ENCODE peak calls at places on chromosome 17, in five cellular contexts. V, W, M, F and T are unnamed samples.

GRCh38 chr17:74671031-74671771 is 41.5 kb downstream of the CD300LF start:
- DNase-seq in V (peak), W (peak), M (peak), F (peak), T (peak)

GRCh38 chr17:17826942-17827785 is 9.6 kb downstream of the SREBF1 start:
- DNase-seq in V (no peak), W (no peak), M (no peak), F (no peak), T (no peak)

GRCh38 chr17:62653831-62654829 is 26.7 kb downstream of the MRC2 start:
- DNase-seq in V (no peak), W (no peak), M (peak), F (no peak), T (peak)

GRCh38 chr17:16197276-16197675 is 18.1 kb downstream of the NCOR1 start:
- DNase-seq in V (no peak), W (no peak), M (no peak), F (no peak), T (peak)

GRCh38 chr17:48625502-48626201 is 506 bp downstream of the HOXB9 start:
- DNase-seq in V (peak), W (peak), M (peak), F (no peak), T (no peak)

GRCh38 chr17:17823433-17824118 is 13.2 kb downstream of the SREBF1 start:
- DNase-seq in V (peak), W (peak), M (peak), F (peak), T (peak)

GRCh38 chr17:61407211-61407911 is 7.7 kb downstream of the TBX2 start:
- DNase-seq in V (no peak), W (no peak), M (no peak), F (no peak), T (peak)

GRCh38 chr17:32536736-32537646 is 50.2 kb downstream of the CDK5R1 start:
- DNase-seq in V (no peak), W (no peak), M (no peak), F (no peak), T (peak)

GRCh38 chr17:11628374-11628773 is 30.1 kb downstream of the DNAH9 start:
- DNase-seq in V (peak), W (no peak), M (peak), F (no peak), T (no peak)

GRCh38 chr17:78484300-78485159 is 92.7 kb downstream of the DNAH17 start:
- DNase-seq in V (peak), W (peak), M (peak), F (no peak), T (no peak)

GRCh38 chr17:61414141-61414935 is 14.7 kb downstream of the TBX2 start:
- DNase-seq in V (peak), W (peak), M (peak), F (no peak), T (no peak)

GRCh38 chr17:67164298-67164697 is 80.7 kb downstream of the HELZ start:
- DNase-seq in V (no peak), W (no peak), M (no peak), F (no peak), T (no peak)

GRCh38 chr17:70124723-70125122 is 44.6 kb upstream of the KCNJ2 start:
- DNase-seq in V (no peak), W (no peak), M (no peak), F (no peak), T (no peak)

GRCh38 chr17:80002242-80002641 is 33.4 kb downstream of the TBC1D16 start:
- DNase-seq in V (no peak), W (no peak), M (no peak), F (no peak), T (no peak)

GRCh38 chr17:31918701-31919128 is 17.2 kb upstream of the UTP6 start:
- DNase-seq in V (peak), W (no peak), M (no peak), F (peak), T (peak)

GRCh38 chr17:11298401-11298800 is 57.4 kb downstream of the SHISA6 start:
- DNase-seq in V (no peak), W (no peak), M (no peak), F (no peak), T (no peak)

GRCh38 chr17:50872710-50873424 is 6.7 kb upstream of the TOB1 start:
- DNase-seq in V (no peak), W (no peak), M (no peak), F (no peak), T (peak)

GRCh38 chr17:43595466-43595865 is 49.3 kb upstream of the ETV4 start:
- DNase-seq in V (no peak), W (no peak), M (no peak), F (no peak), T (no peak)

GRCh38 chr17:79003661-79004411 is 5.7 kb downstream of the CANT1 start:
- DNase-seq in V (no peak), W (no peak), M (no peak), F (no peak), T (no peak)

GRCh38 chr17:66135896-66136295 is 56.0 kb downstream of the CEP112 start:
- DNase-seq in V (no peak), W (no peak), M (no peak), F (no peak), T (peak)

GRCh38 chr17:39622380-39623006 is 4.3 kb upstream of the PPP1R1B start:
- DNase-seq in V (peak), W (no peak), M (no peak), F (no peak), T (no peak)

GRCh38 chr17:70552230-70552981 is 383.1 kb downstream of the KCNJ2 start:
- DNase-seq in V (peak), W (no peak), M (peak), F (peak), T (peak)

GRCh38 chr17:67671492-67671891 is 46.2 kb upstream of the NOL11 start:
- DNase-seq in V (no peak), W (no peak), M (no peak), F (no peak), T (peak)

GRCh38 chr17:9307313-9307998 is 268.2 kb downstream of the STX8 start:
- DNase-seq in V (no peak), W (no peak), M (no peak), F (no peak), T (peak)

GRCh38 chr17:49700956-49701355 is 6.8 kb downstream of the SLC35B1 start:
- DNase-seq in V (no peak), W (no peak), M (no peak), F (no peak), T (no peak)

GRCh38 chr17:55531053-55531728 is 19.9 kb upstream of the SMIM36 start:
- DNase-seq in V (no peak), W (no peak), M (no peak), F (no peak), T (no peak)

GRCh38 chr17:39092672-39093250 is 58.7 kb downstream of the PLXDC1 start:
- DNase-seq in V (no peak), W (no peak), M (no peak), F (no peak), T (no peak)

GRCh38 chr17:43536236-43537088 is 9.7 kb downstream of the ETV4 start:
- DNase-seq in V (no peak), W (no peak), M (peak), F (no peak), T (peak)

GRCh38 chr17:48002920-48003685 is 32.2 kb downstream of the CDK5RAP3 start:
- DNase-seq in V (no peak), W (peak), M (no peak), F (no peak), T (no peak)

GRCh38 chr17:372157-373152 is 19.8 kb upstream of the RPH3AL start:
- DNase-seq in V (no peak), W (no peak), M (no peak), F (no peak), T (peak)

GRCh38 chr17:82531431-82531881 is 11.9 kb downstream of the FOXK2 start:
- DNase-seq in V (no peak), W (no peak), M (no peak), F (no peak), T (peak)

GRCh38 chr17:60087882-60088669 is 9.4 kb upstream of the HEATR6 start:
- DNase-seq in V (peak), W (no peak), M (no peak), F (peak), T (no peak)

GRCh38 chr17:57640079-57640478 is 105.0 kb downstream of the CCDC182 start:
- DNase-seq in V (no peak), W (no peak), M (no peak), F (no peak), T (no peak)

GRCh38 chr17:55722016-55722706 is 503 bp downstream of the TMEM100 start:
- DNase-seq in V (no peak), W (no peak), M (no peak), F (no peak), T (peak)

GRCh38 chr17:79354173-79354820 is 256.6 kb downstream of the RBFOX3 start:
- DNase-seq in V (no peak), W (no peak), M (no peak), F (no peak), T (no peak)

GRCh38 chr17:7634384-7634783 is 4.4 kb downstream of the SHBG start:
- DNase-seq in V (peak), W (peak), M (peak), F (no peak), T (peak)

GRCh38 chr17:43832976-43833829 is at the start of gene MPP3:
- DNase-seq in V (peak), W (peak), M (peak), F (no peak), T (peak)

GRCh38 chr17:67582632-67583230 is 135.0 kb upstream of the NOL11 start:
- DNase-seq in V (no peak), W (no peak), M (no peak), F (no peak), T (peak)

GRCh38 chr17:384622-385194 is 32.1 kb upstream of the RPH3AL start:
- DNase-seq in V (no peak), W (no peak), M (no peak), F (no peak), T (no peak)

GRCh38 chr17:42459256-42459982 is 741 bp downstream of the ATP6V0A1 start:
- DNase-seq in V (peak), W (no peak), M (peak), F (peak), T (peak)
- TF ChIP-seq MAFK in V (peak), W (no peak), M (no peak), F (no peak), T (peak)

DNA sequence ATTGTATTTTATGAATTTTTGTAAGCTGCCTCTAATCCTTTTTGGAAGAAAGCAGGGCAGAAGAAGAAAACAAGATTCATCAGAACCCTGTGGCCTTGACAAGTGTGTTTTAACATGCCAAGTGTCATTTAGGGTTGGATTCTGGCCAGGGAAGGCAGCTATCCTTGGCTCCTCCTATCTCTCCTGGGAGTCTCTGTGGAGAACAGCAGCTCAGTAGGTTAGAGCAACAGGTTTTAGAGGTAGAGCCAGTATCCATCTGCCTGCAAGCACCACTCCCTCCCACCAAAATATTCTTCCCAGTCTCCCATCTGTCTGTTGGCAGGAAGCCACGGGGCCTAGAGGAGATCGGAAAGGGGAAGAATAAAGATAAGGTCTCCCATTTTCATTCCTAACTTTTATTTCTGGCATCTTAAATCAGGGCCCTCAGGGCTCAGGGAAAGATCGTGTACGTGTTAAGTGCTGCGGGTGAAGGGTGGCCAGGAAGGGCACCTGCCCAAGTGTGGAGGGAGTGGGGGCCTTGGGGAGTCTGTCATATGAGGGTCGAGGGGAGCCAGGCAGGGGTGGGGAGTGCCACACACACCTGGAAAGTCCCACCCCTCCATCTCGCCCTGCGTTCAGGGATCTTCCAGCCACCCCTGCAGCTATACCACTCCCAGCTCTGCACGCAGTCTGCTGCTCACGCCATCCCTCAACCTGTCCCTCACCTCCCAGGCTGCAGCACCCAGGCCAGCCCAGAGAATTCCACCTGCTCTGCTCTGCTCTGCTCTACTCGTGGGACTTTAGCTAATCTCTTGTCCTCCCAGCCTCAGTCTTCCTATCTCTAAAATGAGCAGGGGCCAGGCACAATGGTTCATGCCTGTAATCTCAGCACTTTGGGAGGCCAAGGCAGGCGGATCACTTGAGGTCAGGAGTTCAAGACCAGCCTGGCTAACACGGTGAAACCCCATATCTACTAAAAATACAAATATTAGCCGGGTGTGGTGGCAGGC is 17.1 kb upstream of the CPSF4L start:
- DNase-seq in V (no peak), W (no peak), M (no peak), F (no peak), T (no peak)
- TF ChIP-seq RFX5 in V (no peak), W (no peak), M (no peak), F (no peak), T (no peak)

GRCh38 chr17:1482686-1483445 is 9.6 kb downstream of the MYO1C start:
- DNase-seq in V (no peak), W (no peak), M (no peak), F (no peak), T (no peak)
- H3K4me2 ChIP-seq in V (no peak), W (no peak), M (no peak), F (no peak), T (no peak)

DNA sequence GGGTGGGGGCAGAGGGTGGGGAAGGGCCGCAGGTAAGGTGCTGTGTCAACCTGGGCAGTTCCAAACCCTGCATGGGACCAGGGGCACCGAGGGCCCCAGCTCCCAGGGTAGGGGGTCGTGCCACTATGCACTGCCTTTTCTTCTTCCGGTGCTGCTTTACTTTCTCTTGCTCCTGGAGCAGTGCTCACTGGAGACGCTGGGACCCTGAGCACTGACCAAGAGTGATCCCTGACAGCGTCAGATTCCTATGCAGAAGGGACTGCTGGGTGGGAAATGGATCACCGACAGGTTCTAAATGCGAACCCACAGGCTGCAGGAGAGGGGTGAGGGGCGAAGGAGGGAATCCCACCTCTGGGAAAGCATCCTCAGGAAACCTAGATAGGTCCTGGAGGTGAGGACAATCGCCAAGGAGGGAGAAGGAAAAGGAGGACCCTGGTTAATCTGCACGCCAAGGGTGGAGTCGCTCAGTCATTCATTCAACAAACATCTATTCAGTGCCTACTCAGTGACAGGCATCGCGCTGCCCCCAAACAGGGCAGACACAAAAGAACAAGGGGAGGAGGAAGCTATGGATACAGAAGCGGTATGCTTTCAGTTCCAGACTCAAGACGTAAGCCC is 470.2 kb downstream of the SOX9 start:
- DNase-seq in V (peak), W (no peak), M (no peak), F (no peak), T (no peak)
- TF ChIP-seq MAFK in V (no peak), W (no peak), M (no peak), F (no peak), T (no peak)